ENCODE peak calls at places on chromosomes 3 and 15, in seven cellular contexts. One of them, this sample, is unnamed.
A peak's percentile ranks its signal among the peaks of the same experiment; 100 is the strongest.

GRCh38 chr15:68783226-68784054 is 37.3 kb downstream of the ANP32A start:
- DNase-seq in H1: no peak
- DNase-seq in SK-N-SH: peak; percentile 62
- DNase-seq in GM12891: peak; percentile 53
- DNase-seq in K562: peak; percentile 58
- DNase-seq in HepG2: peak; percentile 19
- DNase-seq in GM12878: no peak
- DNase-seq in this sample: peak; percentile 60

GRCh38 chr3:33440328-33440577 is at the start of gene UBP1:
- DNase-seq in H1: no peak
- DNase-seq in SK-N-SH: peak; percentile 96
- DNase-seq in GM12891: peak; percentile 81
- DNase-seq in K562: no peak
- DNase-seq in HepG2: no peak
- DNase-seq in GM12878: no peak
- DNase-seq in this sample: no peak

GRCh38 chr3:165895919-165896318 is 58.7 kb upstream of the BCHE start:
- DNase-seq in H1: no peak
- DNase-seq in SK-N-SH: peak; percentile 10
- DNase-seq in GM12891: no peak
- DNase-seq in K562: peak; percentile 19
- DNase-seq in HepG2: peak; percentile 37
- DNase-seq in GM12878: no peak
- DNase-seq in this sample: no peak

GRCh38 chr3:139106013-139106932 is 61.6 kb upstream of the PRR23C start:
- DNase-seq in H1: no peak
- DNase-seq in SK-N-SH: no peak
- DNase-seq in GM12891: no peak
- DNase-seq in K562: no peak
- DNase-seq in HepG2: peak; percentile 49
- DNase-seq in GM12878: no peak
- DNase-seq in this sample: no peak

GRCh38 chr15:77017761-77018720 is 23.1 kb downstream of the PSTPIP1 start:
- DNase-seq in H1: no peak
- DNase-seq in SK-N-SH: no peak
- DNase-seq in GM12891: no peak
- DNase-seq in K562: no peak
- DNase-seq in HepG2: no peak
- DNase-seq in GM12878: no peak
- DNase-seq in this sample: no peak

GRCh38 chr3:115623414-115623868 is at the start of gene GAP43:
- DNase-seq in H1: peak; percentile 75
- DNase-seq in SK-N-SH: peak; percentile 51
- DNase-seq in GM12891: no peak
- DNase-seq in K562: no peak
- DNase-seq in HepG2: peak; percentile 3
- DNase-seq in GM12878: no peak
- DNase-seq in this sample: no peak

GRCh38 chr3:30934208-30934550 is 39.7 kb upstream of the GADL1 start:
- DNase-seq in H1: peak; percentile 5
- DNase-seq in SK-N-SH: peak; percentile 14
- DNase-seq in GM12891: no peak
- DNase-seq in K562: no peak
- DNase-seq in HepG2: peak; percentile 16
- DNase-seq in GM12878: no peak
- DNase-seq in this sample: no peak

GRCh38 chr3:167467848-167468611 is 5.8 kb downstream of the SERPINI2 start:
- DNase-seq in H1: no peak
- DNase-seq in SK-N-SH: no peak
- DNase-seq in GM12891: no peak
- DNase-seq in K562: no peak
- DNase-seq in HepG2: peak; percentile 62
- DNase-seq in GM12878: no peak
- DNase-seq in this sample: no peak

GRCh38 chr3:51269466-51269865 is 115.6 kb upstream of the MANF start:
- DNase-seq in H1: no peak
- DNase-seq in SK-N-SH: no peak
- DNase-seq in GM12891: no peak
- DNase-seq in K562: no peak
- DNase-seq in HepG2: no peak
- DNase-seq in GM12878: no peak
- DNase-seq in this sample: no peak

GRCh38 chr3:45368382-45368781 is 20.0 kb upstream of the LARS2 start:
- DNase-seq in H1: no peak
- DNase-seq in SK-N-SH: no peak
- DNase-seq in GM12891: no peak
- DNase-seq in K562: no peak
- DNase-seq in HepG2: no peak
- DNase-seq in GM12878: no peak
- DNase-seq in this sample: no peak
- TF ChIP-seq TAF1 in H1: no peak
- TF ChIP-seq TAF1 in SK-N-SH: no peak
- TF ChIP-seq TAF1 in GM12891: no peak
- TF ChIP-seq TAF1 in K562: no peak
- TF ChIP-seq TAF1 in HepG2: no peak
- TF ChIP-seq TAF1 in GM12878: no peak
- TF ChIP-seq TAF1 in this sample: no peak

GRCh38 chr3:127410137-127410488 is 122.3 kb upstream of the PRR20G start:
- DNase-seq in H1: no peak
- DNase-seq in SK-N-SH: no peak
- DNase-seq in GM12891: no peak
- DNase-seq in K562: no peak
- DNase-seq in HepG2: no peak
- DNase-seq in GM12878: no peak
- DNase-seq in this sample: no peak
- TF ChIP-seq TAF1 in H1: no peak
- TF ChIP-seq TAF1 in SK-N-SH: no peak
- TF ChIP-seq TAF1 in GM12891: no peak
- TF ChIP-seq TAF1 in K562: no peak
- TF ChIP-seq TAF1 in HepG2: no peak
- TF ChIP-seq TAF1 in GM12878: no peak
- TF ChIP-seq TAF1 in this sample: no peak

GRCh38 chr3:22893001-22893400 is 310.1 kb upstream of the UBE2E2 start:
- DNase-seq in H1: no peak
- DNase-seq in SK-N-SH: no peak
- DNase-seq in GM12891: no peak
- DNase-seq in K562: no peak
- DNase-seq in HepG2: no peak
- DNase-seq in GM12878: no peak
- DNase-seq in this sample: no peak

GRCh38 chr3:22885039-22885438 is 318.1 kb upstream of the UBE2E2 start:
- DNase-seq in H1: no peak
- DNase-seq in SK-N-SH: no peak
- DNase-seq in GM12891: no peak
- DNase-seq in K562: no peak
- DNase-seq in HepG2: no peak
- DNase-seq in GM12878: no peak
- DNase-seq in this sample: no peak

GRCh38 chr3:22886394-22886793 is 316.7 kb upstream of the UBE2E2 start:
- DNase-seq in H1: no peak
- DNase-seq in SK-N-SH: no peak
- DNase-seq in GM12891: no peak
- DNase-seq in K562: no peak
- DNase-seq in HepG2: no peak
- DNase-seq in GM12878: no peak
- DNase-seq in this sample: no peak

GRCh38 chr3:22885574-22886348 is 317.4 kb upstream of the UBE2E2 start:
- DNase-seq in H1: no peak
- DNase-seq in SK-N-SH: no peak
- DNase-seq in GM12891: no peak
- DNase-seq in K562: no peak
- DNase-seq in HepG2: no peak
- DNase-seq in GM12878: no peak
- DNase-seq in this sample: no peak

GRCh38 chr3:22887664-22888291 is 315.3 kb upstream of the UBE2E2 start:
- DNase-seq in H1: no peak
- DNase-seq in SK-N-SH: no peak
- DNase-seq in GM12891: no peak
- DNase-seq in K562: no peak
- DNase-seq in HepG2: no peak
- DNase-seq in GM12878: no peak
- DNase-seq in this sample: no peak
- TF ChIP-seq TAF1 in H1: no peak
- TF ChIP-seq TAF1 in SK-N-SH: no peak
- TF ChIP-seq TAF1 in GM12891: no peak
- TF ChIP-seq TAF1 in K562: no peak
- TF ChIP-seq TAF1 in HepG2: no peak
- TF ChIP-seq TAF1 in GM12878: no peak
- TF ChIP-seq TAF1 in this sample: no peak

DNA sequence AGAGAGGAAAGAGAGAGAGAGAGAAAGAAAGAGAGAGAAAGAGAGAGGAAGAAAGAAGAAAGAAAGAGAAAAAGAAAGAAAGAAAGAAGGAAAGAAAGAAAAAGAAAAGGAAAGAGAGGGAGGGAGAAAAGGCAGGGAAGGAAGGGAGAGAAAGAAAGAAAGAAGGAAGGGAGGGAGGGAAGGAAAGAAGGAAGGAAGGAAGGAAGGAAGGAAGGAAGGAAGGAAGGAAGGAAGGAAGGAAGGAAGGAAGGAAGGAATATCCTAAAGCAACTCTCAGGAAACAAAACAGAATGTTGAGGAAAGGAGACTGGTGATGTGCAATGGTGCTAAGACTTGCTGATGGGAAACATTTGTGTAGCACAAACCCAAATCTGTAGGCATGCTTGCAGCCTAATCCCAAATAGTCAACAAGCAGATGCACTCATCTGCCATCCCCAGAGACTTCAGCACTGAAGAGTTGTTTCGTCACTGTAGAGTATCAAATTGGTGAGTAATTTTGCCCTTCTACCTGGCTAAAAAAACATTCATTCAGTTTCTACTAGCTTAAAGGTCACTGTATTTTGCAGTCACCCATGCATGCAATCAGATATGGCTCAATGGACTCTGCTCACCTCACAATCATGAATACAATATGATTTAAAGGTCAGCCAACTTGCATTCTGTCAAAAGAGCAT is 480.4 kb downstream of the FGF12 start:
- DNase-seq in H1: no peak
- DNase-seq in SK-N-SH: no peak
- DNase-seq in GM12891: no peak
- DNase-seq in K562: no peak
- DNase-seq in HepG2: no peak
- DNase-seq in GM12878: no peak
- DNase-seq in this sample: no peak
- TF ChIP-seq TAF1 in H1: no peak
- TF ChIP-seq TAF1 in SK-N-SH: no peak
- TF ChIP-seq TAF1 in GM12891: no peak
- TF ChIP-seq TAF1 in K562: no peak
- TF ChIP-seq TAF1 in HepG2: no peak
- TF ChIP-seq TAF1 in GM12878: no peak
- TF ChIP-seq TAF1 in this sample: no peak

DNA sequence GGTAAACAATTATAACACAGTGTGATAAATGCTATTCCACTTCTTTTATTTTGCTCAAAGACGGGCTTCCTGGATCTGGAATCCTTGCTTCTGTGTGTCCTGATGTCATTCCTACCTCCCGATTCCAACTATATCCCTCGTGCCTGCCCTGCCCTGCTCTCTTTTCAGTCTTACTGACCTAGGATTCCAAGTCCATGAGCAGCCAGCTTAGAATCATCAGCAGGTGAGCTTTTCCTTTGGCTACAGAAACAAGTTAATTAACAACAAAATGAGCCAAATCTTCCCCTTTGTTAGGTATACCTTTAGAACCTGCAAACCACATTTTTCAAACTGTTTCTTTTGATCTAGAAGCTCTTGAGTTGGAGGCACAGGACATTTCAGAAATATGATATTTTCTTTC is 21.9 kb upstream of the KPNA1 start:
- DNase-seq in H1: no peak
- DNase-seq in SK-N-SH: no peak
- DNase-seq in GM12891: no peak
- DNase-seq in K562: no peak
- DNase-seq in HepG2: no peak
- DNase-seq in GM12878: no peak
- DNase-seq in this sample: no peak
- TF ChIP-seq TAF1 in H1: no peak
- TF ChIP-seq TAF1 in SK-N-SH: no peak
- TF ChIP-seq TAF1 in GM12891: no peak
- TF ChIP-seq TAF1 in K562: no peak
- TF ChIP-seq TAF1 in HepG2: no peak
- TF ChIP-seq TAF1 in GM12878: no peak
- TF ChIP-seq TAF1 in this sample: no peak

GRCh38 chr3:14222900-14223594 is 44.4 kb downstream of the LSM3 start:
- DNase-seq in H1: no peak
- DNase-seq in SK-N-SH: no peak
- DNase-seq in GM12891: no peak
- DNase-seq in K562: no peak
- DNase-seq in HepG2: no peak
- DNase-seq in GM12878: peak; percentile 17
- DNase-seq in this sample: no peak
- TF ChIP-seq TAF1 in H1: no peak
- TF ChIP-seq TAF1 in SK-N-SH: no peak
- TF ChIP-seq TAF1 in GM12891: no peak
- TF ChIP-seq TAF1 in K562: no peak
- TF ChIP-seq TAF1 in HepG2: no peak
- TF ChIP-seq TAF1 in GM12878: no peak
- TF ChIP-seq TAF1 in this sample: no peak

GRCh38 chr3:73605861-73606260 is 18.9 kb downstream of the PDZRN3 start:
- DNase-seq in H1: no peak
- DNase-seq in SK-N-SH: no peak
- DNase-seq in GM12891: no peak
- DNase-seq in K562: no peak
- DNase-seq in HepG2: no peak
- DNase-seq in GM12878: no peak
- DNase-seq in this sample: no peak

GRCh38 chr3:73603771-73604171 is 21.0 kb downstream of the PDZRN3 start:
- DNase-seq in H1: no peak
- DNase-seq in SK-N-SH: peak; percentile 61
- DNase-seq in GM12891: no peak
- DNase-seq in K562: no peak
- DNase-seq in HepG2: no peak
- DNase-seq in GM12878: no peak
- DNase-seq in this sample: no peak

GRCh38 chr3:73605388-73605787 is 19.4 kb downstream of the PDZRN3 start:
- DNase-seq in H1: no peak
- DNase-seq in SK-N-SH: no peak
- DNase-seq in GM12891: no peak
- DNase-seq in K562: no peak
- DNase-seq in HepG2: no peak
- DNase-seq in GM12878: no peak
- DNase-seq in this sample: no peak

GRCh38 chr3:73602171-73602570 is 22.6 kb downstream of the PDZRN3 start:
- DNase-seq in H1: no peak
- DNase-seq in SK-N-SH: no peak
- DNase-seq in GM12891: no peak
- DNase-seq in K562: no peak
- DNase-seq in HepG2: no peak
- DNase-seq in GM12878: no peak
- DNase-seq in this sample: no peak

DNA sequence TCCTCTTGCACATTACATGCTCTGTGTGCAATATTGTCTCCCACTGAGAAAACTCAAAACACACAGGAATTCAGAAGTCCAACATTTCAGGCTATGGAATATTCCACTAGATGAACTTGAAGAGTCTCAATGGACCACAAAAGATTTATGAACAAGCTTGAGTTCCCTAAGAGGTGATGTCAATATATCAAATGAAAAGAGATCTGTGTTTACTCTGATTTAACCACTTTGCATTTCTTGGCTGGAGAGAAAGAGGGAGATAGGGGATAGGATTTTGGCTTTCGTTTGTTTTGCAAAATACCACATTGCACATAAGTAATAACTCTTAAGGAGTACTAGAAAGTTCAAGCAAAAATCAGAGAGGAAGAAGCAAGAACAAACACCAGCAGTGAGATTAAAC is 20.2 kb downstream of the PDZRN3 start:
- DNase-seq in H1: no peak
- DNase-seq in SK-N-SH: no peak
- DNase-seq in GM12891: no peak
- DNase-seq in K562: no peak
- DNase-seq in HepG2: no peak
- DNase-seq in GM12878: no peak
- DNase-seq in this sample: no peak
- TF ChIP-seq TAF1 in H1: no peak
- TF ChIP-seq TAF1 in SK-N-SH: no peak
- TF ChIP-seq TAF1 in GM12891: no peak
- TF ChIP-seq TAF1 in K562: no peak
- TF ChIP-seq TAF1 in HepG2: no peak
- TF ChIP-seq TAF1 in GM12878: no peak
- TF ChIP-seq TAF1 in this sample: no peak

This sample was measured in GM12892.